ENCODE peak calls at places on chromosomes 3 and 15, in ten cellular contexts. Y, E, A, O, R, K, L, J, X and G are unnamed samples.

GRCh38 chr3:123258811-123259420 is 57.2 kb downstream of the SEC22A start:
- DNase-seq in O (no peak), A (peak; percentile 82), J (peak; percentile 65), K (peak; percentile 44), Y (no peak), R (no peak), E (no peak), L (no peak), X (no peak), G (no peak)

GRCh38 chr15:34606545-34606944 is 23.1 kb upstream of the GOLGA8B start:
- DNase-seq in X (no peak), K (peak; percentile 40), E (no peak), R (no peak), J (no peak), O (no peak), L (no peak), A (no peak), Y (no peak), G (no peak)

GRCh38 chr15:22827125-22827524 is 11.3 kb upstream of the NIPA2 start:
- DNase-seq in L (no peak), Y (no peak), R (peak; percentile 74), K (no peak), E (no peak), A (no peak), O (no peak), X (no peak), J (no peak), G (peak; percentile 64)

GRCh38 chr3:135023985-135024658 is 229.1 kb downstream of the EPHB1 start:
- DNase-seq in E (no peak), L (no peak), K (no peak), R (peak; percentile 17), X (no peak), O (no peak), A (no peak), Y (no peak), J (no peak), G (no peak)

GRCh38 chr15:39125904-39126303 is 455.0 kb upstream of the THBS1 start:
- DNase-seq in A (peak; percentile 59), O (no peak), L (no peak), X (peak; percentile 4), E (peak; percentile 49), R (peak; percentile 76), Y (no peak), K (peak; percentile 58), J (peak; percentile 72), G (peak; percentile 61)

GRCh38 chr3:56917740-56918568 is 116.2 kb upstream of the ARHGEF3 start:
- DNase-seq in J (no peak), X (no peak), E (peak; percentile 68), A (no peak), L (no peak), O (no peak), K (no peak), Y (peak; percentile 51), R (peak; percentile 51), G (no peak)

GRCh38 chr3:184373422-184373821 is 4.6 kb downstream of the THPO start:
- DNase-seq in L (no peak), K (peak; percentile 46), X (no peak), R (no peak), A (peak; percentile 38), E (no peak), J (no peak), Y (no peak), O (no peak), G (no peak)

GRCh38 chr15:73504885-73505284 is 61.9 kb downstream of the REC114 start:
- DNase-seq in Y (no peak), R (no peak), A (no peak), K (no peak), E (no peak), X (no peak), J (no peak), O (no peak), L (no peak), G (no peak)

GRCh38 chr15:33021806-33022389 is 172.6 kb downstream of the FMN1 start:
- DNase-seq in K (peak; percentile 52), X (no peak), J (peak; percentile 67), R (no peak), O (no peak), Y (peak; percentile 5), A (peak; percentile 65), L (no peak), E (no peak), G (peak; percentile 71)

GRCh38 chr3:61617041-61617440 is 55.7 kb downstream of the PTPRG start:
- DNase-seq in E (no peak), L (no peak), K (peak; percentile 51), A (peak; percentile 14), X (no peak), J (no peak), O (no peak), R (no peak), Y (no peak), G (no peak)

DNA sequence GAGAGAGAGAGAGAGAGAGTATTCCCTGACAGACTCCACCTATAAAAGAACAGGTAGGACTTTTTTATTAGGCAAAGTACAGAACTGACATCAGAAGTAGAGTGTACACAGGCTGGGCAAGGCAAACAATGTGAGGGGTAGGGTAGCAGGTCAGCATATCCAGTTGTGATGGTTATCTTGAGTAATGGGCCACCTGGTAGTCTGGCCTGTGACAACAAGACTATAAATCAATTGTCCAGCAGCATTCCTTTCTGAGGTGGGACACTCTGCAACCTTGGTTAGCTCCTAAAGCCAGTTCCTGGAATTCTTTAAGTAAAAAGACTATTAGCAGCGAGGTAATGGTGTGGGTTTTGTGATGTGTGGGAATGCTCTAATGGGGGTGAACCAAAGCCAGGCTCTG is 14.9 kb upstream of the TMCC1 start:
- DNase-seq in Y (no peak), K (peak; percentile 27), J (peak; percentile 92), A (no peak), E (no peak), X (no peak), L (no peak), R (no peak), O (no peak), G (no peak)
- H3K4me3 ChIP-seq in Y (no peak overlapping the region), K (no peak overlapping the region), J (no peak overlapping the region), A (no peak overlapping the region), E (no peak overlapping the region), X (no peak overlapping the region), L (no peak overlapping the region), R (no peak overlapping the region), O (no peak overlapping the region), G (no peak overlapping the region)

DNA sequence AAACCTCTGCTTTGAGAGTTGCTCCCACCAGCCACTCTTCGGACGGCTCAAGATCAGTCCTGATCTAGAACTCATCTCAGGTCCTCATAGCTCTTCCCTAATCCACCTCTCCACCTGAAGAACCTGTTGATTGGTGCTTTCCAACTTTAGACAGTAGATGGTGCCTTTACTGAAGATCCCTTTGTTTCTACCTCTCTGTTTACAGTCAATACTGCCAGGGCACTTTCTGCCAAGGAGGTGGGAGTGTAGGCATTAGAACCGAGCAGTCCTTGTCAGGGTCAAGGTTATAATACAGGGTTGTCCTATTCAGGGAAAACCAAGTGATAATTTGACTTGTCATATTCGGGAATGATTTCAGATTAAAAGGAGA is 1.2 kb downstream of the CGNL1 start:
- DNase-seq in E (no peak), X (no peak), J (peak; percentile 47), K (no peak), A (no peak), L (no peak), Y (no peak), O (no peak), R (no peak), G (peak; percentile 45)
- H3K4me3 ChIP-seq in E (no peak overlapping the region), X (no peak overlapping the region), J (peak overlapping the region; percentile 91), K (no peak overlapping the region), A (peak overlapping the region; percentile 66), L (peak overlapping the region; percentile 57), Y (no peak overlapping the region), O (peak overlapping the region; percentile 87), R (peak overlapping the region; percentile 88), G (peak overlapping the region; percentile 88)

GRCh38 chr3:73432723-73433032 is 192.1 kb downstream of the PDZRN3 start:
- DNase-seq in Y (no peak), L (no peak), O (no peak), K (no peak), X (no peak), R (no peak), E (no peak), J (no peak), A (no peak), G (no peak)

GRCh38 chr3:73432021-73432722 is 192.6 kb downstream of the PDZRN3 start:
- DNase-seq in K (peak; percentile 41), E (no peak), L (no peak), O (no peak), J (peak; percentile 54), A (peak; percentile 60), R (peak; percentile 61), Y (no peak), X (no peak), G (peak; percentile 45)

GRCh38 chr3:73435055-73435454 is 189.7 kb downstream of the PDZRN3 start:
- DNase-seq in X (no peak), L (no peak), R (no peak), E (no peak), A (no peak), O (no peak), Y (no peak), J (no peak), K (no peak), G (no peak)

GRCh38 chr3:73433079-73433478 is 191.7 kb downstream of the PDZRN3 start:
- DNase-seq in R (no peak), J (no peak), L (no peak), O (no peak), E (no peak), K (no peak), A (no peak), Y (no peak), X (no peak), G (no peak)

DNA sequence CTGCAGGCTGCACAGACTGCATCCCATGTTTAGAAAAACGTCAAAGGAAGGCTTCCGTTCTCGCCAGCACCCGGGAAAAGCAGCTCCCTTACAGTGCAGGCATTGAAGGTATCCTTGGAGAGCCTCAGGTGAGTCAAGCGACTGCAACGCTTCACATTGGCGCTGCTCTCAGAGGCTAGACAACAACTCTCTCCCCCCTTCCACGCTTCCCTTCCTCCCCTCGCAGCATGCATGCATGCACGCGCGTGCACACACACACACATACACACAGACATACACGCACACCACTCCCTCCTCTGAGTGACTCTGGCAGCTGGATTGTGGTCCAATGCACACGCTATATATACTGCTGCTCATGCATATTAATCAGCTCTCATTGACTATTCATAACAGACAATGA is 191.1 kb downstream of the PDZRN3 start:
- DNase-seq in E (no peak), A (no peak), Y (no peak), O (no peak), K (no peak), J (no peak), R (no peak), L (no peak), X (no peak), G (no peak)
- H3K4me3 ChIP-seq in E (no peak overlapping the region), A (no peak overlapping the region), Y (no peak overlapping the region), O (no peak overlapping the region), K (no peak overlapping the region), J (no peak overlapping the region), R (no peak overlapping the region), L (no peak overlapping the region), X (no peak overlapping the region), G (no peak overlapping the region)

DNA sequence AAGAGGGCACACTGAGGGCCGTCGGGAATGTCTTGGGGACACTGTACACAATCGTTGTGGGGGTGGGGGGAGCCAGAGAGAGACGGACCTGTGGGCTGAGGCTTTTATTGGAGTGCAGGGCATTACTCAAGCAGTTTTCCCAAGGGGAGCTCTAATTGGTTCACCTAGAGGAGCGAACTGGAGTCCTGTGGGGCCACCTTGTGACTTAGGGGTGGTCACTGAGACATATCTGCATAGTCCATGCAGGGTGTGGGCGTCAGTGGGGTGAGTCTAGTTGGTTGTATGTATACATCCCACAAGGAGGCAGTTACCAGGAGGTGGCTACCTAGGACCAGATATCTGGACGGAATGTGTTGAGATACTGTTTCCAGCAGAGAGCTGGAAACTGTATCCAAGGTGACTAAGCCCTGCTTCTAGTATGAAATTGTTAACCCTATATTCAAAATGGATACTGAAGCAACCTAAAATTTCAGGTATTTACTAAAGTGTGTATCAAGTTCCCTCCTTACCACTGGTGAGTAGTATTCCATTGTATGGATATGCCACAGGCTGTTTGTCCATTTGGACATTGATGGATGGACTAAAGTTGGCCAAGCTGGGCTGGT is 2.6 kb upstream of the PIGZ start:
- DNase-seq in R (no peak), X (no peak), L (no peak), J (no peak), K (no peak), Y (no peak), A (no peak), O (no peak), E (peak; percentile 44), G (no peak)
- H3K4me3 ChIP-seq in R (no peak overlapping the region), X (no peak overlapping the region), L (no peak overlapping the region), J (no peak overlapping the region), K (no peak overlapping the region), Y (no peak overlapping the region), A (no peak overlapping the region), O (no peak overlapping the region), E (no peak overlapping the region), G (no peak overlapping the region)